ENCODE peak calls at places on chromosomes 12 and 14, in six cellular contexts. L is CD8-positive, alpha-beta T cell; N is ovary; J is effector memory CD4-positive, alpha-beta T cell; B is mucosa of descending colon; F is hepatocyte. P is an unnamed sample.

GRCh38 chr14:51859136-51859535 is 1.3 kb upstream of the GNG2 start:
- DNase-seq in F (no peak), J (no peak), N (no peak), L (no peak), B (no peak), P (no peak)

GRCh38 chr14:61252354-61253063 is 28.6 kb downstream of the TMEM30B start:
- DNase-seq in F (peak; percentile 91), B (no peak), N (peak; percentile 54), L (peak; percentile 52), J (peak; percentile 22), P (peak; percentile 89)

GRCh38 chr14:61511558-61511924 is 183.8 kb upstream of the HIF1A start:
- DNase-seq in B (no peak), N (no peak), F (no peak), J (no peak), L (peak; percentile 37), P (no peak)

GRCh38 chr12:75759842-75760260 is 248.4 kb upstream of the KRR1 start:
- DNase-seq in J (no peak), B (no peak), F (no peak), N (no peak), L (no peak), P (no peak)

GRCh38 chr12:103996595-103996994 is 30.9 kb downstream of the TDG start:
- DNase-seq in F (no peak), N (no peak), J (no peak), L (no peak), B (no peak), P (no peak)

GRCh38 chr12:67991158-67991557 is 1.9 kb downstream of the IFNG-AS1 start:
- DNase-seq in N (no peak), F (no peak), L (peak; percentile 16), B (peak; percentile 43), J (peak; percentile 5), P (no peak)

GRCh38 chr14:57420986-57421385 is 30.6 kb downstream of the NAA30 start:
- DNase-seq in L (no peak), B (no peak), J (no peak), F (no peak), N (no peak), P (no peak)

GRCh38 chr14:35352274-35353233 is 52.0 kb downstream of the NFKBIA start:
- DNase-seq in B (no peak), N (no peak), F (no peak), L (no peak), J (no peak), P (no peak)

GRCh38 chr12:124517260-124518050 is 50.0 kb downstream of the NCOR2 start:
- DNase-seq in N (peak; percentile 57), B (peak; percentile 71), F (peak; percentile 75), J (no peak), L (no peak), P (peak; percentile 88)

GRCh38 chr12:110883251-110883650 is 36.5 kb downstream of the CCDC63 start:
- DNase-seq in F (no peak), J (no peak), B (no peak), L (no peak), N (no peak), P (no peak)

GRCh38 chr12:56687225-56688128 is 607 bp downstream of the PTGES3 start:
- DNase-seq in N (peak; percentile 41), J (peak; percentile 50), L (peak; percentile 61), B (peak; percentile 86), F (peak; percentile 66), P (peak; percentile 24)

GRCh38 chr12:100661300-100661951 is 87.9 kb downstream of the GAS2L3 start:
- DNase-seq in L (no peak), J (no peak), N (no peak), F (no peak), B (no peak), P (no peak)

GRCh38 chr14:105945891-105946290 is 419.5 kb downstream of the TMEM121 start:
- DNase-seq in N (no peak), L (no peak), F (no peak), J (no peak), B (no peak), P (no peak)

GRCh38 chr12:89949457-89950195 is 241.0 kb upstream of the ATP2B1 start:
- DNase-seq in N (no peak), B (no peak), L (peak; percentile 54), F (peak; percentile 66), J (peak; percentile 45), P (no peak)

GRCh38 chr12:79140711-79141110 is 276.1 kb downstream of the SYT1 start:
- DNase-seq in J (no peak), F (no peak), L (no peak), N (no peak), B (no peak), P (no peak)

GRCh38 chr12:32443491-32443890 is 44.1 kb downstream of the FGD4 start:
- DNase-seq in J (no peak), F (no peak), N (no peak), L (no peak), B (no peak), P (no peak)

GRCh38 chr12:32448581-32448980 is 49.2 kb downstream of the FGD4 start:
- DNase-seq in J (no peak), F (no peak), N (no peak), B (no peak), L (no peak), P (no peak)

GRCh38 chr12:32444895-32445294 is 45.5 kb downstream of the FGD4 start:
- DNase-seq in J (no peak), F (peak; percentile 83), L (no peak), B (no peak), N (no peak), P (peak; percentile 94)

GRCh38 chr12:32445356-32445755 is 46.0 kb downstream of the FGD4 start:
- DNase-seq in B (no peak), N (no peak), F (no peak), L (no peak), J (no peak), P (no peak)

DNA sequence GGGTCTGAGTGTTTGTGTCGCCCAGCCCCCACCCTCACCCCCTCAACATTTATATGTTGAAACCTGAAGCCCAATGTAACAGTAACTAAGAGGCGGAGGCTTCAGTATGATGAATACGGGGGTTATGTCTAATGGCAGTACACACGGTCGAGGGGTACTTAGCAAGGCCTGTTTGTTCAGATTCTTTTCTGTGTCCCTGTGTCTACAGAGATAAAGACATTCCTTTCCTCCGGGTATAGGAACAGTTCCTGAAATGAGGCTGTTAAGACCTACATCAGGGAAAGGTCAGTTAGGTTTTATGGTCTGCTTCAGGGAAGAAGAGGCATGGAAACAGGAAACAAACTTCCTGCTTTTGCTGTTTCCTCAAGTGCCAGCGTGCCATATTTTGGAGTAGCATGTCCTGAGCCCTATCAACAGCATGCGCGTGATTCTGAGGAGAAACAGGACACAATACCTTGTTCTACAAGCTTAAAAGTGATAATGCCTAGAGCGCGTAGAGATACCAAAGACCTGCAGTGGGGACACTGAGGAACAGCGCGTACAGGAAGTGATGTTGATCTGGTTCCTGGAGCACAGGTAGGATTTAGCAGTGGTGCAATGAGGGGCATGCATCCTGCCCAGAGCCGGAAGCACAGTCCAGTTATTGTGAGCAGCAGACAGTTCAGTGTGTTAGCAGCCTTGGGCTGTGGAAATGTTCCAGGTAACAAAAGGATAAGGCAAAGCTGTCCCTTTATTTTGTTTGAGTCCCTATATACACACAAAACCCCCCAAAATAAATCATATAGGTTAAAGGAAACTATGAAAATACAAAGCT is 47.2 kb downstream of the FGD4 start:
- DNase-seq in F (peak; percentile 13), N (no peak), L (no peak), B (no peak), J (no peak), P (no peak)
- H3K4me3 ChIP-seq in F (no peak overlapping the region), N (no peak overlapping the region), L (no peak overlapping the region), B (no peak overlapping the region), J (no peak overlapping the region), P (no peak overlapping the region)

GRCh38 chr14:95507174-95507573 is 9.3 kb downstream of the SYNE3 start:
- DNase-seq in J (no peak), L (no peak), N (peak; percentile 73), B (no peak), F (peak; percentile 54), P (no peak)
- H3K4me3 ChIP-seq in J (no peak overlapping the region), L (no peak overlapping the region), N (no peak overlapping the region), B (no peak overlapping the region), F (no peak overlapping the region), P (no peak overlapping the region)

DNA sequence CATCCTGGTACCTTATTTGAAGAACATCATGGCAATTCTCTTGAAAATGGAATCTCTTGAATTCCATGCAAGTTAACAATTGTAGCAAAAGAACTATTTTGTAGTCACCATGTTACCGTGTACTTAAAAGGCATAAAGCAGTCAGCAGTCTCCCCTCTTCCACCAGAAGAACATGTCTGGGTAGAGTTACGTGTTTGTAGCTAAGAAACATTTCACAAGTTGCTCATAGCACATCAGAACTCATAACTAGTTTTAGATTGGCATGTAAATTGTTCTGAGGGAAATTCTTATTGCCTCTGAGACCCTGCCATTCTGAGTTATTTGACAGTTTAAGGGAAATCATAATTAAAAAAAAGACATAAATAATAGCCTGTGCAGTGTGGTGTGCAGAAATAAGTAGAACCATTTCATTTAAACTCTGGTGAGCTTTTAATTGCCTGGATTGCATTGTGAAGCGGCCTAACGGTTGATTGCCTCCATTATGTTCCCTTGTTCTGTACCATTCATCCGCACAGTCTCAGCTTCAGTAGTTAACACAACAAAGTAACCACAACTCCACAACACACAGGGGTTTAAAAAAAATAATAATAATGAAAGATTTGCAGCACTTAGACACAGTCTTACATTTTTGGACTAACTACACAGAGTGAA is 2.6 kb downstream of the LMO3 start:
- DNase-seq in J (no peak), L (no peak), N (no peak), B (no peak), F (no peak), P (no peak)
- H3K4me3 ChIP-seq in J (no peak overlapping the region), L (no peak overlapping the region), N (peak overlapping the region; percentile 40), B (no peak overlapping the region), F (no peak overlapping the region), P (no peak overlapping the region)

DNA sequence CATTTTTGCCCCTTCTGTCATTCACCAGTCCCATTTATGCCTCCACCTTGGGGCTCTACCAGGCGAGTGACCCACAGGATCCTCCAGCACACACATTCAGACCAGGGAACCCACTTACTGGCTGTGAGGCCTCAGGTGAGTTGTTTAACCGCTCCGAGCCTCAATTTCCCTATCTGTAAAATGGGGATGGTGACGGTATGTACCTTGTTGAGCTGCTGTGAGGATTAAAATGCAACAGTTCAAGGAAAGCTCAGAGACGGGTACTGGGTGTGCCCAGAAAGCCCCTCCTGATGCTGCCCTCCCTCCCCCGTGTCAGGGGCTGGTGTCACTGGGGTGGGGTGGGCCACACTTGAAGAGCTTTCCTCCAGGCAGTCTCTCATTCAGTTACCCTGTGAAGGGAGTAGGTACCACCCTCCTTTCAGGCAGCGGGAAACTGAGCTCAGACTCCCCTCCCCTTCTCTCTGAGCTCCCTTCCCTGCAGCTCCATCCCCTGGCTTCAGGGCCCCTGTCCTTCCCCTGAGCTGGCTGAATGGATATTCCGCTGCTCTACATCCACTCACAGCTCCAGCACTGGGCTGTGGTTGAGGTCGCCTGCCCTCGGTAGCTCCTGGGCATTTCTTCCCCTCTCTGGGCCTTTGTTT is 1.4 kb upstream of the SERPINA1 start:
- DNase-seq in J (no peak), N (no peak), L (no peak), F (no peak), B (no peak), P (no peak)
- H3K4me3 ChIP-seq in J (no peak overlapping the region), N (no peak overlapping the region), L (no peak overlapping the region), F (no peak overlapping the region), B (no peak overlapping the region), P (no peak overlapping the region)

P was measured in SJCRH30.